ENCODE peak calls at places on chromosomes 3 and 15, in ten cellular contexts. One of them, this sample, is unnamed.

GRCh38 chr15:68471552-68471951 is 39.6 kb upstream of the ITGA11 start:
- DNase-seq in ovary: no peak
- DNase-seq in sigmoid colon: no peak
- DNase-seq in Peyer's patch: no peak
- DNase-seq in lower leg skin: no peak
- DNase-seq in GM12891: no peak
- DNase-seq in breast epithelium: no peak
- DNase-seq in esophagus muscularis mucosa: peak; percentile 42
- DNase-seq in IMR-90: peak; percentile 12
- DNase-seq in uterus: no peak
- DNase-seq in this sample: no peak

GRCh38 chr3:24829011-24829581 is 334.4 kb upstream of the THRB start:
- DNase-seq in ovary: no peak
- DNase-seq in sigmoid colon: peak; percentile 71
- DNase-seq in Peyer's patch: no peak
- DNase-seq in lower leg skin: no peak
- DNase-seq in GM12891: no peak
- DNase-seq in breast epithelium: no peak
- DNase-seq in esophagus muscularis mucosa: no peak
- DNase-seq in IMR-90: no peak
- DNase-seq in uterus: peak; percentile 36
- DNase-seq in this sample: no peak

GRCh38 chr15:89591834-89592233 is 16.6 kb downstream of the TICRR start:
- DNase-seq in ovary: no peak
- DNase-seq in sigmoid colon: no peak
- DNase-seq in Peyer's patch: no peak
- DNase-seq in lower leg skin: no peak
- DNase-seq in GM12891: no peak
- DNase-seq in breast epithelium: no peak
- DNase-seq in esophagus muscularis mucosa: no peak
- DNase-seq in IMR-90: no peak
- DNase-seq in uterus: no peak
- DNase-seq in this sample: no peak

GRCh38 chr3:177337548-177338331 is 140.5 kb upstream of the TBL1XR1 start:
- DNase-seq in ovary: no peak
- DNase-seq in sigmoid colon: no peak
- DNase-seq in Peyer's patch: peak; percentile 36
- DNase-seq in lower leg skin: no peak
- DNase-seq in GM12891: no peak
- DNase-seq in breast epithelium: no peak
- DNase-seq in esophagus muscularis mucosa: no peak
- DNase-seq in IMR-90: peak; percentile 82
- DNase-seq in uterus: no peak
- DNase-seq in this sample: no peak

GRCh38 chr3:145368748-145369147 is 792.2 kb downstream of the PLOD2 start:
- DNase-seq in ovary: no peak
- DNase-seq in sigmoid colon: no peak
- DNase-seq in Peyer's patch: no peak
- DNase-seq in lower leg skin: no peak
- DNase-seq in GM12891: no peak
- DNase-seq in breast epithelium: no peak
- DNase-seq in esophagus muscularis mucosa: no peak
- DNase-seq in IMR-90: no peak
- DNase-seq in uterus: no peak
- DNase-seq in this sample: no peak

GRCh38 chr3:150745832-150746231 is 17.1 kb downstream of the SIAH2 start:
- DNase-seq in ovary: no peak
- DNase-seq in sigmoid colon: no peak
- DNase-seq in Peyer's patch: no peak
- DNase-seq in lower leg skin: no peak
- DNase-seq in GM12891: no peak
- DNase-seq in breast epithelium: no peak
- DNase-seq in esophagus muscularis mucosa: no peak
- DNase-seq in IMR-90: no peak
- DNase-seq in uterus: no peak
- DNase-seq in this sample: no peak

GRCh38 chr15:69930754-69931153 is 167.0 kb downstream of the TLE3 start:
- DNase-seq in ovary: no peak
- DNase-seq in sigmoid colon: no peak
- DNase-seq in Peyer's patch: no peak
- DNase-seq in lower leg skin: no peak
- DNase-seq in GM12891: no peak
- DNase-seq in breast epithelium: no peak
- DNase-seq in esophagus muscularis mucosa: peak; percentile 17
- DNase-seq in IMR-90: no peak
- DNase-seq in uterus: no peak
- DNase-seq in this sample: no peak

GRCh38 chr3:69079269-69080159 is 651 bp downstream of the UBA3 start:
- DNase-seq in ovary: no peak
- DNase-seq in sigmoid colon: no peak
- DNase-seq in Peyer's patch: no peak
- DNase-seq in lower leg skin: no peak
- DNase-seq in GM12891: no peak
- DNase-seq in breast epithelium: no peak
- DNase-seq in esophagus muscularis mucosa: no peak
- DNase-seq in IMR-90: no peak
- DNase-seq in uterus: no peak
- DNase-seq in this sample: no peak

GRCh38 chr3:52056968-52057805 is 816 bp upstream of the DUSP7 start:
- DNase-seq in ovary: peak; percentile 99
- DNase-seq in sigmoid colon: peak; percentile 100
- DNase-seq in Peyer's patch: peak; percentile 99
- DNase-seq in lower leg skin: peak; percentile 99
- DNase-seq in GM12891: peak; percentile 96
- DNase-seq in breast epithelium: peak; percentile 99
- DNase-seq in esophagus muscularis mucosa: peak; percentile 100
- DNase-seq in IMR-90: peak; percentile 97
- DNase-seq in uterus: peak; percentile 99
- DNase-seq in this sample: peak; percentile 98
- TF ChIP-seq POLR2A in ovary: peak; percentile 20
- TF ChIP-seq POLR2A in sigmoid colon: no peak
- TF ChIP-seq POLR2A in Peyer's patch: no peak
- TF ChIP-seq POLR2A in lower leg skin: no peak
- TF ChIP-seq POLR2A in GM12891: no peak
- TF ChIP-seq POLR2A in breast epithelium: no peak
- TF ChIP-seq POLR2A in esophagus muscularis mucosa: no peak
- TF ChIP-seq POLR2A in IMR-90: peak; percentile 35
- TF ChIP-seq POLR2A in uterus: peak; percentile 39
- TF ChIP-seq POLR2A in this sample: no peak

GRCh38 chr15:90838544-90838943 is 29.8 kb upstream of the FURIN start:
- DNase-seq in ovary: no peak
- DNase-seq in sigmoid colon: no peak
- DNase-seq in Peyer's patch: no peak
- DNase-seq in lower leg skin: no peak
- DNase-seq in GM12891: no peak
- DNase-seq in breast epithelium: no peak
- DNase-seq in esophagus muscularis mucosa: no peak
- DNase-seq in IMR-90: no peak
- DNase-seq in uterus: no peak
- DNase-seq in this sample: no peak

GRCh38 chr15:90838066-90838465 is 30.3 kb upstream of the FURIN start:
- DNase-seq in ovary: no peak
- DNase-seq in sigmoid colon: no peak
- DNase-seq in Peyer's patch: peak; percentile 67
- DNase-seq in lower leg skin: no peak
- DNase-seq in GM12891: no peak
- DNase-seq in breast epithelium: no peak
- DNase-seq in esophagus muscularis mucosa: no peak
- DNase-seq in IMR-90: no peak
- DNase-seq in uterus: no peak
- DNase-seq in this sample: no peak

GRCh38 chr15:90840954-90841353 is 27.4 kb upstream of the FURIN start:
- DNase-seq in ovary: no peak
- DNase-seq in sigmoid colon: no peak
- DNase-seq in Peyer's patch: no peak
- DNase-seq in lower leg skin: no peak
- DNase-seq in GM12891: no peak
- DNase-seq in breast epithelium: no peak
- DNase-seq in esophagus muscularis mucosa: no peak
- DNase-seq in IMR-90: no peak
- DNase-seq in uterus: no peak
- DNase-seq in this sample: no peak

GRCh38 chr15:90840157-90840855 is 28.1 kb upstream of the FURIN start:
- DNase-seq in ovary: no peak
- DNase-seq in sigmoid colon: no peak
- DNase-seq in Peyer's patch: no peak
- DNase-seq in lower leg skin: no peak
- DNase-seq in GM12891: no peak
- DNase-seq in breast epithelium: no peak
- DNase-seq in esophagus muscularis mucosa: no peak
- DNase-seq in IMR-90: no peak
- DNase-seq in uterus: no peak
- DNase-seq in this sample: no peak

GRCh38 chr15:90839187-90840071 is 29.0 kb upstream of the FURIN start:
- DNase-seq in ovary: no peak
- DNase-seq in sigmoid colon: no peak
- DNase-seq in Peyer's patch: peak; percentile 56
- DNase-seq in lower leg skin: no peak
- DNase-seq in GM12891: peak; percentile 62
- DNase-seq in breast epithelium: no peak
- DNase-seq in esophagus muscularis mucosa: no peak
- DNase-seq in IMR-90: peak; percentile 14
- DNase-seq in uterus: no peak
- DNase-seq in this sample: no peak
- TF ChIP-seq POLR2A in ovary: no peak
- TF ChIP-seq POLR2A in sigmoid colon: no peak
- TF ChIP-seq POLR2A in Peyer's patch: peak; percentile 83
- TF ChIP-seq POLR2A in lower leg skin: no peak
- TF ChIP-seq POLR2A in GM12891: no peak
- TF ChIP-seq POLR2A in breast epithelium: no peak
- TF ChIP-seq POLR2A in esophagus muscularis mucosa: no peak
- TF ChIP-seq POLR2A in IMR-90: no peak
- TF ChIP-seq POLR2A in uterus: no peak
- TF ChIP-seq POLR2A in this sample: no peak

DNA sequence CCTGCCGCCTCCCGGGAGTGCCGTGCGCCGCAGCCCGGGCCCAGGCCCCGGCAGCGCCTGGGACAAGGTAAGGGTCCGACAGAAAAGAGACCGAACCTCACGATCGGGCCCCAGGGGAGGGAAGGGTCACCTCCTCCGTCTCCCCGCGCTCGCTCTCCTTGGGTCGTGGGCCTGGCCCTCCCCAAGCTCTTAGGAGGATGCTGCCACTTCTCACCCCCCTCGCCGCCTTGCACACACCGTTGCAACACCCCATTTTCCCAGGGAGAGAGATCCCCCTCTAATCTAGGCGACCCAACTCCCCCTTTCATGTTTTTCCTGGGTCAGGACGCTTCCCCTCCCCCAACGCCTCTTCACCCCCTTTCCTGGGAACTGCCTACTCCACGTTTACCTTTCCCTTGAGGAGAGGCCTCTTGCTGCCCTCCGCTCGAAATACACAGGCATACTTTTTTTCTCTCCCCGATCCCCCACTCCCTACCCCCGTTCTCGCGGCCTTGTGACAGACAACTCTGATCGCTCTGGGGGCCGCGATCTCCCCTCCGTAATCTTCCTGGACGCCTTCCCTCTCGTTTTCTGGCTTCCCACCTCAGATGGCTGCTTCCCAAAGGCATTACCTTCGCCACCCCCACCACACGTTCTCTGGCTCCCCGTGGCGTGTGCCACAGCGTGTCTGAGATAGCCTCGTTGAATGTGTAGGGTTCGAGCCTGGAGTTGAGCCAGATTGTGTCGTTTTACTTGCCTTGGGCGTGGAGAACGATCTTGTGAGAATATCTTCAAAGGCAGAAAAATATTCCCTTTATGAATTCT is 698 bp downstream of the SETD5 start:
- DNase-seq in ovary: peak; percentile 53
- DNase-seq in sigmoid colon: peak; percentile 79
- DNase-seq in Peyer's patch: peak; percentile 30
- DNase-seq in lower leg skin: peak; percentile 43
- DNase-seq in GM12891: no peak
- DNase-seq in breast epithelium: peak; percentile 54
- DNase-seq in esophagus muscularis mucosa: no peak
- DNase-seq in IMR-90: peak; percentile 29
- DNase-seq in uterus: peak; percentile 47
- DNase-seq in this sample: no peak
- TF ChIP-seq POLR2A in ovary: no peak
- TF ChIP-seq POLR2A in sigmoid colon: no peak
- TF ChIP-seq POLR2A in Peyer's patch: no peak
- TF ChIP-seq POLR2A in lower leg skin: no peak
- TF ChIP-seq POLR2A in GM12891: no peak
- TF ChIP-seq POLR2A in breast epithelium: peak; percentile 46
- TF ChIP-seq POLR2A in esophagus muscularis mucosa: no peak
- TF ChIP-seq POLR2A in IMR-90: no peak
- TF ChIP-seq POLR2A in uterus: no peak
- TF ChIP-seq POLR2A in this sample: no peak

GRCh38 chr3:107240183-107241091 is 136.8 kb upstream of the CCDC54 start:
- DNase-seq in ovary: peak; percentile 80
- DNase-seq in sigmoid colon: peak; percentile 87
- DNase-seq in Peyer's patch: peak; percentile 49
- DNase-seq in lower leg skin: peak; percentile 48
- DNase-seq in GM12891: peak; percentile 68
- DNase-seq in breast epithelium: peak; percentile 67
- DNase-seq in esophagus muscularis mucosa: peak; percentile 93
- DNase-seq in IMR-90: peak; percentile 75
- DNase-seq in uterus: peak; percentile 82
- DNase-seq in this sample: peak; percentile 78

GRCh38 chr3:107242579-107242978 is 134.7 kb upstream of the CCDC54 start:
- DNase-seq in ovary: no peak
- DNase-seq in sigmoid colon: no peak
- DNase-seq in Peyer's patch: no peak
- DNase-seq in lower leg skin: no peak
- DNase-seq in GM12891: no peak
- DNase-seq in breast epithelium: no peak
- DNase-seq in esophagus muscularis mucosa: no peak
- DNase-seq in IMR-90: no peak
- DNase-seq in uterus: no peak
- DNase-seq in this sample: no peak

GRCh38 chr3:107241217-107241616 is 136.0 kb upstream of the CCDC54 start:
- DNase-seq in ovary: peak; percentile 49
- DNase-seq in sigmoid colon: no peak
- DNase-seq in Peyer's patch: peak; percentile 28
- DNase-seq in lower leg skin: peak; percentile 17
- DNase-seq in GM12891: no peak
- DNase-seq in breast epithelium: peak; percentile 61
- DNase-seq in esophagus muscularis mucosa: no peak
- DNase-seq in IMR-90: no peak
- DNase-seq in uterus: peak; percentile 27
- DNase-seq in this sample: no peak

GRCh38 chr3:107238787-107239186 is 138.5 kb upstream of the CCDC54 start:
- DNase-seq in ovary: no peak
- DNase-seq in sigmoid colon: no peak
- DNase-seq in Peyer's patch: no peak
- DNase-seq in lower leg skin: no peak
- DNase-seq in GM12891: no peak
- DNase-seq in breast epithelium: no peak
- DNase-seq in esophagus muscularis mucosa: no peak
- DNase-seq in IMR-90: no peak
- DNase-seq in uterus: no peak
- DNase-seq in this sample: no peak

DNA sequence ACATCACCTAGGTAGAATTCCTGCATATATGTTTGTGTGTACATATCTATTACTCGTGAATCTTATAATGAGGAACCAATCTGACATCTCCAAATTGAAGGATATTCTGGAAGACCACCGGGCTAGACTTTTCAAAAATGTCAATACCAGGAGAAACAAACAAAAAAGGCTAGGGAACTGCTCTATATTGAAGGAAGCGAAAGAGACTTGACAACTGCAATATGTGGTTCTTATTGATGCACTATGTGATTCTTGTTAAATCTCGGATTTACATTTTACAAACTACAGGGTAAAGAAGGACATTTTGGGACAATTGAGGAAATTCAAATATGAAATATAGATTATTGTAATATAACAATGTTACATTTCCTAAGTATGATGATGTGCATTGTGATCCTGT is 137.5 kb upstream of the CCDC54 start:
- DNase-seq in ovary: no peak
- DNase-seq in sigmoid colon: no peak
- DNase-seq in Peyer's patch: no peak
- DNase-seq in lower leg skin: no peak
- DNase-seq in GM12891: no peak
- DNase-seq in breast epithelium: no peak
- DNase-seq in esophagus muscularis mucosa: no peak
- DNase-seq in IMR-90: no peak
- DNase-seq in uterus: no peak
- DNase-seq in this sample: no peak
- TF ChIP-seq POLR2A in ovary: no peak
- TF ChIP-seq POLR2A in sigmoid colon: no peak
- TF ChIP-seq POLR2A in Peyer's patch: no peak
- TF ChIP-seq POLR2A in lower leg skin: no peak
- TF ChIP-seq POLR2A in GM12891: no peak
- TF ChIP-seq POLR2A in breast epithelium: no peak
- TF ChIP-seq POLR2A in esophagus muscularis mucosa: no peak
- TF ChIP-seq POLR2A in IMR-90: no peak
- TF ChIP-seq POLR2A in uterus: no peak
- TF ChIP-seq POLR2A in this sample: no peak

This sample was measured in H54.